ENCODE peak calls at places on chromosomes 12 and 14, in four cellular contexts. One of them, this sample, is unnamed.

GRCh38 chr14:59450716-59451115 is 14.5 kb downstream of the GPR135 start:
- DNase-seq in esophagus muscularis mucosa: no peak
- DNase-seq in neural crest cell: no peak
- DNase-seq in upper lobe of right lung: no peak
- DNase-seq in this sample: no peak

GRCh38 chr12:41277019-41277770 is 89.1 kb downstream of the PDZRN4 start:
- DNase-seq in upper lobe of right lung: no peak
- DNase-seq in neural crest cell: peak
- DNase-seq in esophagus muscularis mucosa: no peak
- DNase-seq in this sample: no peak

GRCh38 chr12:51972849-51973273 is 21.4 kb downstream of the ACVR1B start:
- DNase-seq in esophagus muscularis mucosa: no peak
- DNase-seq in upper lobe of right lung: peak
- DNase-seq in neural crest cell: no peak
- DNase-seq in this sample: no peak

GRCh38 chr12:109736552-109737108 is 23.0 kb downstream of the FAM222A start:
- DNase-seq in upper lobe of right lung: peak
- DNase-seq in esophagus muscularis mucosa: no peak
- DNase-seq in neural crest cell: peak
- DNase-seq in this sample: no peak

GRCh38 chr12:52402873-52403510 is 3.1 kb downstream of the KRT82 start:
- DNase-seq in esophagus muscularis mucosa: no peak
- DNase-seq in neural crest cell: no peak
- DNase-seq in upper lobe of right lung: no peak
- DNase-seq in this sample: no peak

GRCh38 chr12:76810690-76811434 is 46.9 kb downstream of the ZDHHC17 start:
- DNase-seq in neural crest cell: no peak
- DNase-seq in esophagus muscularis mucosa: no peak
- DNase-seq in upper lobe of right lung: no peak
- DNase-seq in this sample: no peak

GRCh38 chr14:56975521-56975920 is 165.2 kb upstream of the OTX2 start:
- DNase-seq in upper lobe of right lung: no peak
- DNase-seq in esophagus muscularis mucosa: no peak
- DNase-seq in neural crest cell: no peak
- DNase-seq in this sample: no peak

GRCh38 chr14:69948311-69948710 is 69.1 kb downstream of the SMOC1 start:
- DNase-seq in esophagus muscularis mucosa: no peak
- DNase-seq in neural crest cell: no peak
- DNase-seq in upper lobe of right lung: no peak
- DNase-seq in this sample: no peak

GRCh38 chr12:121494093-121494787 is 86.6 kb downstream of the KDM2B start:
- DNase-seq in upper lobe of right lung: peak
- DNase-seq in esophagus muscularis mucosa: no peak
- DNase-seq in neural crest cell: peak
- DNase-seq in this sample: no peak

GRCh38 chr14:79483472-79483871 is 727.8 kb downstream of the DIO2 start:
- DNase-seq in neural crest cell: no peak
- DNase-seq in upper lobe of right lung: no peak
- DNase-seq in esophagus muscularis mucosa: no peak
- DNase-seq in this sample: no peak

GRCh38 chr12:79125358-79125757 is 260.8 kb downstream of the SYT1 start:
- DNase-seq in esophagus muscularis mucosa: no peak
- DNase-seq in neural crest cell: no peak
- DNase-seq in upper lobe of right lung: no peak
- DNase-seq in this sample: no peak

GRCh38 chr12:46406352-46407027 is 33.9 kb upstream of the SLC38A2 start:
- DNase-seq in neural crest cell: no peak
- DNase-seq in esophagus muscularis mucosa: no peak
- DNase-seq in upper lobe of right lung: no peak
- DNase-seq in this sample: no peak

GRCh38 chr14:73723411-73723798 is 9.2 kb upstream of the PNMA1 start:
- DNase-seq in upper lobe of right lung: no peak
- DNase-seq in neural crest cell: no peak
- DNase-seq in esophagus muscularis mucosa: no peak
- DNase-seq in this sample: no peak

GRCh38 chr14:100644383-100644782 is 57.2 kb upstream of the BEGAIN start:
- DNase-seq in esophagus muscularis mucosa: no peak
- DNase-seq in upper lobe of right lung: no peak
- DNase-seq in neural crest cell: no peak
- DNase-seq in this sample: no peak

GRCh38 chr14:73762375-73762822 is 48.2 kb upstream of the PNMA1 start:
- DNase-seq in neural crest cell: no peak
- DNase-seq in upper lobe of right lung: no peak
- DNase-seq in esophagus muscularis mucosa: no peak
- DNase-seq in this sample: no peak

GRCh38 chr12:49019435-49020317 is 1.1 kb upstream of the PRKAG1 start:
- DNase-seq in neural crest cell: no peak
- DNase-seq in esophagus muscularis mucosa: no peak
- DNase-seq in upper lobe of right lung: no peak
- DNase-seq in this sample: no peak

GRCh38 chr12:51951843-51952722 is 584 bp downstream of the ACVR1B start:
- DNase-seq in neural crest cell: peak
- DNase-seq in esophagus muscularis mucosa: no peak
- DNase-seq in upper lobe of right lung: peak
- DNase-seq in this sample: no peak

GRCh38 chr12:92029136-92029535 is 116.5 kb downstream of the BTG1 start:
- DNase-seq in neural crest cell: no peak
- DNase-seq in esophagus muscularis mucosa: no peak
- DNase-seq in upper lobe of right lung: no peak
- DNase-seq in this sample: no peak

GRCh38 chr14:24398943-24399801 is at the start of gene NYNRIN:
- DNase-seq in upper lobe of right lung: peak
- DNase-seq in neural crest cell: peak
- DNase-seq in esophagus muscularis mucosa: no peak
- DNase-seq in this sample: no peak
- TF ChIP-seq CTCF in upper lobe of right lung: no peak
- TF ChIP-seq CTCF in neural crest cell: peak
- TF ChIP-seq CTCF in esophagus muscularis mucosa: no peak
- TF ChIP-seq CTCF in this sample: no peak

DNA sequence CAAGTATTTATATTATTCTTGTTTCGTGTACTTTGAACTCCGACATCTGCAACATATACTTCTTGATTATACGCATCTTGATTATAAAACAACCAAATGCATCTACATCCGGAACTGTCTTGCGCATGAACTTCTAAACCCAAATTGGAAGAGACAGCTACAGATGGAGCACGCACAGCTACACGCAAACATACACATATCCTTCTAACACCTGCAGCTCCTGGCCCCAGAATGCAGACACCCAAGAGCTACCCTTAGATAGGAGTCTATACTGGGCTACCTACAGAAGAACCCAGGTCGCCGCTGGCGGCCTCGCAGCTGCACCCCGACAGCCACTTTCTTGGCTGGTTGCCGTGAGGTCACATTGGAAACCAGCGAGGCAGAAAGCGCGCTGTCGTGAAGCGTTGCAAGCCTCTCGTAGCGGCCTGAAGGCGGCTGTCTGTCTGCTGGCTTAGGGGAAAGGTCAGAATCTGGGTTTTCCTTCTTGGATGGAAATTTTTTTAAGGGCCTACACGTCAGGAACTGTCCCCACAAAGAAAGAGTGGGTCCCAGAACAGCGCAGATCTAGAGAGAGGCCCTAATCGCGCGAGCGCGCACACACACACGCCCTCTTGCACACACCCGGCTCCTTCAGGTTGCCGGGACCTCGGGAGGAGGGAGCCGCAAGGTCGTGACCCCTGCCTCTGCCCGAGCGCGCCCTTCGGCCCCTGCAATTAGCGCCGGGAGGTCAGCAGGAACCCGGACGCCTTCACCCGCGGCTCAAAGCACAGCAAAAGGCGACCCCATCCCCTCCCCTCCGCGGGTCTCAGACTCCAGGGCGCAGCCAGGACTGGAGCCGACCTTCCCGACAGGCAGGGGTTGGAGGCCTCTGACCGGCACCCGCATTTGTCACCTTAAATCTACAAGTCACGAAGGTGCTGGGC is 17.0 kb downstream of the TBX3 start:
- DNase-seq in upper lobe of right lung: no peak
- DNase-seq in esophagus muscularis mucosa: no peak
- DNase-seq in neural crest cell: no peak
- DNase-seq in this sample: no peak
- TF ChIP-seq CTCF in upper lobe of right lung: no peak
- TF ChIP-seq CTCF in esophagus muscularis mucosa: no peak
- TF ChIP-seq CTCF in neural crest cell: no peak
- TF ChIP-seq CTCF in this sample: no peak

DNA sequence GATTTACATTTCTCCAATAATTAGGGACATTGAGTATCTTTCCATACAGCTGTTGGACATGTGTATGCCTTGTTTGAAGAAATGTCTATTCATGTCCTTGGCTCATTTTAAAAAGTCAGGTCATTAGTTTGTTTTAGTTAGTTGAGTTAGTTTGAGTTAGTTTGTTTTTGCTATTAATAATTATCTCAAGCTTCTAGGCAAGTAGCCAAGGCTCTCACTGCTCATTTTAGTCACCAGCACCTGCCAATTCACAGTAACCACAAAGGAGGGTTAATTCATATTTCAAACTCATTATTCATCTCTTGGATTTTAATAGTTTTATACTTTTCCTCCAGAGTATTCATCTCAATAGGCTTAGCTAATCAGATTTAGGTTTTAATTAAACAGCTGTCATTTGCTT is 1435.9 kb upstream of the TMEM132C start:
- DNase-seq in neural crest cell: no peak
- DNase-seq in esophagus muscularis mucosa: no peak
- DNase-seq in upper lobe of right lung: no peak
- DNase-seq in this sample: no peak
- TF ChIP-seq CTCF in neural crest cell: no peak
- TF ChIP-seq CTCF in esophagus muscularis mucosa: no peak
- TF ChIP-seq CTCF in upper lobe of right lung: no peak
- TF ChIP-seq CTCF in this sample: no peak

GRCh38 chr12:7058850-7059249 is 1.7 kb upstream of the C1S start:
- DNase-seq in upper lobe of right lung: no peak
- DNase-seq in neural crest cell: no peak
- DNase-seq in esophagus muscularis mucosa: no peak
- DNase-seq in this sample: no peak

GRCh38 chr12:7061138-7061537 is 620 bp downstream of the C1S start:
- DNase-seq in esophagus muscularis mucosa: no peak
- DNase-seq in neural crest cell: no peak
- DNase-seq in upper lobe of right lung: no peak
- DNase-seq in this sample: no peak

GRCh38 chr12:7061596-7061995 is 1.1 kb downstream of the C1S start:
- DNase-seq in upper lobe of right lung: no peak
- DNase-seq in neural crest cell: no peak
- DNase-seq in esophagus muscularis mucosa: no peak
- DNase-seq in this sample: no peak

GRCh38 chr12:7059780-7060179 is 738 bp upstream of the C1S start:
- DNase-seq in neural crest cell: no peak
- DNase-seq in esophagus muscularis mucosa: no peak
- DNase-seq in upper lobe of right lung: no peak
- DNase-seq in this sample: no peak

DNA sequence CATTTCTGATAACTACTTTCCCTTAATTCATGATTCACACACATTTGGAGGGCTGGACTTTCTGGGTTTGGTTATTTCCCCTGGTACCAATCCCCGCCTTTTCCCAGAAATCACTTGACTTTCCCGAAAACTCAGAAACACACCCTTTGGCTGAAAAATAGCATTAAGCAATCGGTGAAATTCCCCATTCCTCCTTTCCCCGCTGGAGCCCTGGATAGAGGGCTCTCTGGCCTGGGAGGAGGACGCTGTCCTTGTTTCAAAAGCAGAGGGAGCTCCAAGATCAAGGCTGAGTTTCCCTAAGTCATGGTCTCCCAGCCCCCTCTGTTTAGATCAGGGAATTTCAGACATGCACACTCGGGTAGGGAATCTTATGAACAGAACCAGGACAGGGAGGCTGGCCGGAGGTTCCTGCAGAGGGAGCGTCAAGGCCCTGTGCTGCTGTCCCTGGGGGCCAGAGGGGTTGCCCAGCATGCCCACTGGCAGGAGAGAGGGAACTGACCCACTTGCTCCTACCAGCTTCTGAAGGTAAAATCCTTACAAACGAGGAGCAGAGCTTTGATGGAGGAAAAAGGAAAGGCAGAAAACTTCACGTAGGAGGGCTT is at the start of gene C1S:
- DNase-seq in esophagus muscularis mucosa: peak
- DNase-seq in neural crest cell: no peak
- DNase-seq in upper lobe of right lung: peak
- DNase-seq in this sample: no peak
- TF ChIP-seq CTCF in esophagus muscularis mucosa: peak
- TF ChIP-seq CTCF in neural crest cell: peak
- TF ChIP-seq CTCF in upper lobe of right lung: peak
- TF ChIP-seq CTCF in this sample: peak

DNA sequence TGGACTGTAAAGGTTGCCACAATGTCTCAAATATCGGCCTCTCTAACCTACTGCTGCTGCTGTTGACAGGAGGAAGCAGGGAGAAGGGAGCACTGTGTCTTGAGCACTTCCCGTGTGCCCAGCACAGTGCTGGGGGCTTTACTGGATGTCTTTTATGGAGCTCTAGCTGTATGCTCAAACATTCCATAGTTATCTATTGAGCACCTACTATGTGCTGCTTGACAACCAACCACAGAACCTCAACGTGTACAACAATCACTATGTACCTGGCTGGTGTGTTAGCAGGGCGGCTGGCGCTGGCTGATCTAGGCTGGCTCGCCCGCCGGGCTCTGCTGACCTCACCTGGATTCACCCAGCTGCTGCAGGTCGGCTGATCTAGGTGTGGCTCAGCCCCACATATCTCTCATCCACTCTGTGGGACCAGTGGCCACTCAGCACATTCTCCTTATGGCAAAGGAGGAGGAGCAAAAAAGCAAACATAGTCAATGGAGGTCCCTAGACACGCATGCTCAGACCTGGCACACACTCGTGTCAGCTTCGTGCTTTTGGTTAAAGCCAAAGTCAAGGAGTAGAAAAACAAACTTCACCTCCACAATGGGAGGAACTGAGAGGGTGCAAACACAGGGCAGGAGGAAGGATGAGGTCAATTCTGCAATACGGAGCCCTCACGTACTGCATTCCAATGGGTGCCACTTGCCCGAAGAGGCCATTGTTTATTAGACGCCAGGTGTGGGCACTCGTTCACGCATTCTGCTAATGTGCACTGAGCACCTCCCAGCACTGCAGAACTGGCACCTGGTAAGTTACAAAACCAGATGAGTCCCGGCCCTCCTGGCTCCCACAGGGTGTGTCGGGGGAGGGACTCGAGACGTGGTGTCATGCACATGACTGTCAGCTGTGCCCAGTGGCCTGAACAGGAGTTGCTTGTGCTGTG is 147.2 kb downstream of the SCARB1 start:
- DNase-seq in esophagus muscularis mucosa: no peak
- DNase-seq in upper lobe of right lung: peak
- DNase-seq in neural crest cell: no peak
- DNase-seq in this sample: no peak
- TF ChIP-seq CTCF in esophagus muscularis mucosa: no peak
- TF ChIP-seq CTCF in upper lobe of right lung: peak
- TF ChIP-seq CTCF in neural crest cell: no peak
- TF ChIP-seq CTCF in this sample: no peak

GRCh38 chr14:77407158-77407557 is 16.2 kb downstream of the NOXRED1 start:
- DNase-seq in upper lobe of right lung: no peak
- DNase-seq in neural crest cell: no peak
- DNase-seq in esophagus muscularis mucosa: no peak
- DNase-seq in this sample: no peak

GRCh38 chr14:77403798-77404197 is 19.5 kb downstream of the NOXRED1 start:
- DNase-seq in esophagus muscularis mucosa: no peak
- DNase-seq in upper lobe of right lung: no peak
- DNase-seq in neural crest cell: no peak
- DNase-seq in this sample: no peak

GRCh38 chr14:77406086-77406485 is 17.2 kb downstream of the NOXRED1 start:
- DNase-seq in neural crest cell: no peak
- DNase-seq in upper lobe of right lung: no peak
- DNase-seq in esophagus muscularis mucosa: no peak
- DNase-seq in this sample: no peak

GRCh38 chr14:77406718-77407117 is 16.6 kb downstream of the NOXRED1 start:
- DNase-seq in upper lobe of right lung: no peak
- DNase-seq in esophagus muscularis mucosa: no peak
- DNase-seq in neural crest cell: no peak
- DNase-seq in this sample: no peak

GRCh38 chr14:77409131-77409533 is 14.2 kb downstream of the NOXRED1 start:
- DNase-seq in neural crest cell: no peak
- DNase-seq in upper lobe of right lung: no peak
- DNase-seq in esophagus muscularis mucosa: no peak
- DNase-seq in this sample: no peak
- TF ChIP-seq CTCF in neural crest cell: peak
- TF ChIP-seq CTCF in upper lobe of right lung: no peak
- TF ChIP-seq CTCF in esophagus muscularis mucosa: no peak
- TF ChIP-seq CTCF in this sample: peak